ENCODE peak calls at places on chromosome 19, in seven cellular contexts. One of them, this sample, is unnamed.

GRCh38 chr19:11019262-11019661 is 58.4 kb downstream of the SMARCA4 start:
- DNase-seq in choroid plexus epithelial cell: no peak
- DNase-seq in epithelial cell of esophagus: no peak
- DNase-seq in putamen: no peak
- DNase-seq in A549: no peak
- DNase-seq in NCI-H1105: no peak
- DNase-seq in stimulated activated CD8-positive, alpha-beta memory T cell treated with anti-CD3 and anti-CD28 coated beads, Interleukin-15, amount 100 ng/mL, for 24 hours: no peak
- DNase-seq in this sample: no peak

GRCh38 chr19:39144487-39145071 is 19.0 kb downstream of the PAK4 start:
- DNase-seq in NCI-H1105: no peak
- DNase-seq in choroid plexus epithelial cell: peak; percentile 34
- DNase-seq in A549: no peak
- DNase-seq in epithelial cell of esophagus: no peak
- DNase-seq in stimulated activated CD8-positive, alpha-beta memory T cell treated with anti-CD3 and anti-CD28 coated beads, Interleukin-15, amount 100 ng/mL, for 24 hours: no peak
- DNase-seq in putamen: no peak
- DNase-seq in this sample: no peak

GRCh38 chr19:8607386-8607785 is 3.1 kb downstream of the ADAMTS10 start:
- DNase-seq in stimulated activated CD8-positive, alpha-beta memory T cell treated with anti-CD3 and anti-CD28 coated beads, Interleukin-15, amount 100 ng/mL, for 24 hours: no peak
- DNase-seq in epithelial cell of esophagus: no peak
- DNase-seq in A549: no peak
- DNase-seq in choroid plexus epithelial cell: peak; percentile 50
- DNase-seq in NCI-H1105: no peak
- DNase-seq in putamen: no peak
- DNase-seq in this sample: no peak

GRCh38 chr19:17305517-17306284 is at the start of gene MRPL34:
- DNase-seq in NCI-H1105: peak; percentile 98
- DNase-seq in stimulated activated CD8-positive, alpha-beta memory T cell treated with anti-CD3 and anti-CD28 coated beads, Interleukin-15, amount 100 ng/mL, for 24 hours: peak; percentile 74
- DNase-seq in choroid plexus epithelial cell: peak; percentile 99
- DNase-seq in putamen: peak; percentile 97
- DNase-seq in epithelial cell of esophagus: peak; percentile 100
- DNase-seq in A549: peak; percentile 71
- DNase-seq in this sample: peak; percentile 99

GRCh38 chr19:18723871-18724377 is 40.4 kb downstream of the CRTC1 start:
- DNase-seq in epithelial cell of esophagus: no peak
- DNase-seq in putamen: peak; percentile 75
- DNase-seq in A549: no peak
- DNase-seq in choroid plexus epithelial cell: no peak
- DNase-seq in stimulated activated CD8-positive, alpha-beta memory T cell treated with anti-CD3 and anti-CD28 coated beads, Interleukin-15, amount 100 ng/mL, for 24 hours: no peak
- DNase-seq in NCI-H1105: no peak
- DNase-seq in this sample: no peak

GRCh38 chr19:10809693-10810285 is 26.2 kb downstream of the TMED1 start:
- DNase-seq in NCI-H1105: no peak
- DNase-seq in epithelial cell of esophagus: no peak
- DNase-seq in choroid plexus epithelial cell: no peak
- DNase-seq in A549: no peak
- DNase-seq in putamen: no peak
- DNase-seq in stimulated activated CD8-positive, alpha-beta memory T cell treated with anti-CD3 and anti-CD28 coated beads, Interleukin-15, amount 100 ng/mL, for 24 hours: no peak
- DNase-seq in this sample: no peak

GRCh38 chr19:44752816-44753618 is 4.5 kb downstream of the BCL3 start:
- DNase-seq in stimulated activated CD8-positive, alpha-beta memory T cell treated with anti-CD3 and anti-CD28 coated beads, Interleukin-15, amount 100 ng/mL, for 24 hours: peak; percentile 75
- DNase-seq in putamen: peak; percentile 34
- DNase-seq in A549: peak; percentile 93
- DNase-seq in NCI-H1105: peak; percentile 51
- DNase-seq in epithelial cell of esophagus: peak; percentile 93
- DNase-seq in choroid plexus epithelial cell: peak; percentile 99
- DNase-seq in this sample: no peak

GRCh38 chr19:6210091-6210490 is 69.7 kb downstream of the MLLT1 start:
- DNase-seq in epithelial cell of esophagus: no peak
- DNase-seq in putamen: no peak
- DNase-seq in NCI-H1105: no peak
- DNase-seq in A549: no peak
- DNase-seq in stimulated activated CD8-positive, alpha-beta memory T cell treated with anti-CD3 and anti-CD28 coated beads, Interleukin-15, amount 100 ng/mL, for 24 hours: no peak
- DNase-seq in choroid plexus epithelial cell: no peak
- DNase-seq in this sample: no peak

GRCh38 chr19:18093439-18094161 is 4.0 kb upstream of the MAST3 start:
- DNase-seq in choroid plexus epithelial cell: peak; percentile 42
- DNase-seq in stimulated activated CD8-positive, alpha-beta memory T cell treated with anti-CD3 and anti-CD28 coated beads, Interleukin-15, amount 100 ng/mL, for 24 hours: no peak
- DNase-seq in epithelial cell of esophagus: peak; percentile 65
- DNase-seq in NCI-H1105: no peak
- DNase-seq in A549: peak; percentile 52
- DNase-seq in putamen: no peak
- DNase-seq in this sample: peak; percentile 64

GRCh38 chr19:51441410-51442390 is 16.6 kb downstream of the SIGLEC8 start:
- DNase-seq in NCI-H1105: no peak
- DNase-seq in choroid plexus epithelial cell: no peak
- DNase-seq in putamen: no peak
- DNase-seq in A549: no peak
- DNase-seq in stimulated activated CD8-positive, alpha-beta memory T cell treated with anti-CD3 and anti-CD28 coated beads, Interleukin-15, amount 100 ng/mL, for 24 hours: peak; percentile 55
- DNase-seq in epithelial cell of esophagus: peak; percentile 13
- DNase-seq in this sample: no peak

GRCh38 chr19:2477732-2478191 is 1.8 kb downstream of the GADD45B start:
- DNase-seq in A549: no peak
- DNase-seq in putamen: no peak
- DNase-seq in NCI-H1105: no peak
- DNase-seq in stimulated activated CD8-positive, alpha-beta memory T cell treated with anti-CD3 and anti-CD28 coated beads, Interleukin-15, amount 100 ng/mL, for 24 hours: no peak
- DNase-seq in choroid plexus epithelial cell: peak; percentile 71
- DNase-seq in epithelial cell of esophagus: peak; percentile 40
- DNase-seq in this sample: no peak

GRCh38 chr19:35879770-35880317 is 11.5 kb downstream of the APLP1 start:
- DNase-seq in stimulated activated CD8-positive, alpha-beta memory T cell treated with anti-CD3 and anti-CD28 coated beads, Interleukin-15, amount 100 ng/mL, for 24 hours: peak; percentile 69
- DNase-seq in NCI-H1105: peak; percentile 16
- DNase-seq in A549: peak; percentile 98
- DNase-seq in putamen: peak; percentile 81
- DNase-seq in choroid plexus epithelial cell: peak; percentile 88
- DNase-seq in epithelial cell of esophagus: peak; percentile 91
- DNase-seq in this sample: peak; percentile 75

GRCh38 chr19:40614595-40615411 is 13.6 kb downstream of the LTBP4 start:
- DNase-seq in choroid plexus epithelial cell: peak; percentile 96
- DNase-seq in NCI-H1105: peak; percentile 83
- DNase-seq in epithelial cell of esophagus: peak; percentile 96
- DNase-seq in putamen: no peak
- DNase-seq in A549: no peak
- DNase-seq in stimulated activated CD8-positive, alpha-beta memory T cell treated with anti-CD3 and anti-CD28 coated beads, Interleukin-15, amount 100 ng/mL, for 24 hours: peak; percentile 74
- DNase-seq in this sample: peak; percentile 87

GRCh38 chr19:17113127-17113785 is 37.7 kb downstream of the MYO9B start:
- DNase-seq in NCI-H1105: no peak
- DNase-seq in A549: no peak
- DNase-seq in epithelial cell of esophagus: no peak
- DNase-seq in choroid plexus epithelial cell: no peak
- DNase-seq in putamen: no peak
- DNase-seq in stimulated activated CD8-positive, alpha-beta memory T cell treated with anti-CD3 and anti-CD28 coated beads, Interleukin-15, amount 100 ng/mL, for 24 hours: no peak
- DNase-seq in this sample: no peak

GRCh38 chr19:35963514-35963913 is 27.3 kb downstream of the LRFN3 start:
- DNase-seq in choroid plexus epithelial cell: peak; percentile 76
- DNase-seq in NCI-H1105: no peak
- DNase-seq in A549: peak; percentile 70
- DNase-seq in putamen: no peak
- DNase-seq in stimulated activated CD8-positive, alpha-beta memory T cell treated with anti-CD3 and anti-CD28 coated beads, Interleukin-15, amount 100 ng/mL, for 24 hours: no peak
- DNase-seq in epithelial cell of esophagus: peak; percentile 71
- DNase-seq in this sample: no peak

GRCh38 chr19:39413269-39413902 is 917 bp downstream of the PLEKHG2 start:
- DNase-seq in epithelial cell of esophagus: no peak
- DNase-seq in putamen: no peak
- DNase-seq in NCI-H1105: peak; percentile 43
- DNase-seq in A549: peak; percentile 74
- DNase-seq in choroid plexus epithelial cell: peak; percentile 50
- DNase-seq in stimulated activated CD8-positive, alpha-beta memory T cell treated with anti-CD3 and anti-CD28 coated beads, Interleukin-15, amount 100 ng/mL, for 24 hours: no peak
- DNase-seq in this sample: no peak

GRCh38 chr19:49761625-49762311 is 1.3 kb downstream of the TSKS start:
- DNase-seq in putamen: no peak
- DNase-seq in choroid plexus epithelial cell: peak; percentile 82
- DNase-seq in NCI-H1105: no peak
- DNase-seq in A549: no peak
- DNase-seq in stimulated activated CD8-positive, alpha-beta memory T cell treated with anti-CD3 and anti-CD28 coated beads, Interleukin-15, amount 100 ng/mL, for 24 hours: no peak
- DNase-seq in epithelial cell of esophagus: no peak
- DNase-seq in this sample: no peak

GRCh38 chr19:19847781-19848180 is 17.9 kb upstream of the ZNF253 start:
- DNase-seq in A549: no peak
- DNase-seq in stimulated activated CD8-positive, alpha-beta memory T cell treated with anti-CD3 and anti-CD28 coated beads, Interleukin-15, amount 100 ng/mL, for 24 hours: no peak
- DNase-seq in epithelial cell of esophagus: no peak
- DNase-seq in choroid plexus epithelial cell: no peak
- DNase-seq in NCI-H1105: no peak
- DNase-seq in putamen: no peak
- DNase-seq in this sample: no peak

GRCh38 chr19:737591-738093 is 13.3 kb upstream of the MISP start:
- DNase-seq in choroid plexus epithelial cell: peak; percentile 50
- DNase-seq in stimulated activated CD8-positive, alpha-beta memory T cell treated with anti-CD3 and anti-CD28 coated beads, Interleukin-15, amount 100 ng/mL, for 24 hours: peak; percentile 29
- DNase-seq in A549: peak; percentile 55
- DNase-seq in epithelial cell of esophagus: peak; percentile 27
- DNase-seq in putamen: no peak
- DNase-seq in NCI-H1105: no peak
- DNase-seq in this sample: no peak

GRCh38 chr19:2582984-2583956 is 107.3 kb downstream of the GADD45B start:
- DNase-seq in putamen: no peak
- DNase-seq in epithelial cell of esophagus: no peak
- DNase-seq in A549: no peak
- DNase-seq in NCI-H1105: no peak
- DNase-seq in choroid plexus epithelial cell: peak; percentile 37
- DNase-seq in stimulated activated CD8-positive, alpha-beta memory T cell treated with anti-CD3 and anti-CD28 coated beads, Interleukin-15, amount 100 ng/mL, for 24 hours: no peak
- DNase-seq in this sample: no peak